ENCODE peak calls at places on chromosomes 11 and 22, in four cellular contexts. One of them, this sample, is unnamed. For H3K4me1, the result is how much of the 10 kb centered on the place peaks cover.

GRCh38 chr22:43955883-43956286 is 643 bp downstream of the SAMM50 start:
- DNase-seq in tibial nerve: no peak
- DNase-seq in stomach: no peak
- DNase-seq in IMR-90: no peak
- DNase-seq in this sample: no peak

GRCh38 chr22:43820671-43821305 is 8.7 kb upstream of the EFCAB6 start:
- DNase-seq in IMR-90: no peak
- DNase-seq in stomach: no peak
- DNase-seq in tibial nerve: no peak
- DNase-seq in this sample: no peak

GRCh38 chr11:82874646-82875523 is 25.3 kb downstream of the PRCP start:
- DNase-seq in IMR-90: no peak
- DNase-seq in stomach: no peak
- DNase-seq in tibial nerve: no peak
- DNase-seq in this sample: no peak

GRCh38 chr11:76707293-76707825 is 36.8 kb upstream of the LRRC32 start:
- DNase-seq in tibial nerve: no peak
- DNase-seq in stomach: no peak
- DNase-seq in IMR-90: no peak
- DNase-seq in this sample: no peak

GRCh38 chr22:31944700-31945477 is 554 bp downstream of the YWHAH start:
- DNase-seq in IMR-90: no peak
- DNase-seq in stomach: peak
- DNase-seq in tibial nerve: no peak
- DNase-seq in this sample: peak

GRCh38 chr22:19851291-19852176 is 3.1 kb downstream of the GNB1L start:
- DNase-seq in IMR-90: no peak
- DNase-seq in stomach: no peak
- DNase-seq in tibial nerve: no peak
- DNase-seq in this sample: peak

GRCh38 chr11:61756452-61757212 is 4.2 kb downstream of the MYRF start:
- DNase-seq in IMR-90: peak
- DNase-seq in tibial nerve: no peak
- DNase-seq in stomach: peak
- DNase-seq in this sample: no peak

GRCh38 chr11:70103256-70103975 is 25.3 kb downstream of the ANO1 start:
- DNase-seq in tibial nerve: no peak
- DNase-seq in stomach: no peak
- DNase-seq in IMR-90: no peak
- DNase-seq in this sample: peak

GRCh38 chr11:71304045-71304444 is 51.7 kb upstream of the SHANK2 start:
- DNase-seq in tibial nerve: no peak
- DNase-seq in stomach: no peak
- DNase-seq in IMR-90: no peak
- DNase-seq in this sample: no peak

GRCh38 chr11:75214411-75214821 is 26.2 kb upstream of the TPBGL start:
- DNase-seq in tibial nerve: peak
- DNase-seq in stomach: peak
- DNase-seq in IMR-90: peak
- DNase-seq in this sample: no peak

DNA sequence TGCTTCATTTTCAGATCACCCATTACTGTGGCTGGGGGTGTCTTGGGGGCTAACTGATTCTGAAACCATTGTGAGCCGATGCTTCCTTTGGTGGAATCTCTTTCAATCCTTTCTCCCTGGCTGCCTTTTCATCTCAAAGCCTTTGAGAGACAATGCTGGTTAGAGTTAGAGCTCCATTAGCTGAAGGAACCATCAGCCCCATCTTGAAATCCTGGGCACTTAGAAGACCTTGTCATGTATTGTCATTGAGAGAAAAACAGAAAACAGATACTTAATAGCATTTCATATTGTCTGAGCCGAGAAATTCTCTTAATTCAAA is 6.7 kb downstream of the TEAD1 start:
- DNase-seq in stomach: no peak
- DNase-seq in tibial nerve: no peak
- DNase-seq in IMR-90: no peak
- DNase-seq in this sample: no peak
- H3K4me1 ChIP-seq in stomach: half or more
- H3K4me1 ChIP-seq in tibial nerve: under half
- H3K4me1 ChIP-seq in IMR-90: under half
- H3K4me1 ChIP-seq in this sample: under half

GRCh38 chr11:125164091-125164421 is 495 bp upstream of the PKNOX2 start:
- DNase-seq in stomach: no peak
- DNase-seq in tibial nerve: no peak
- DNase-seq in IMR-90: no peak
- DNase-seq in this sample: no peak
- H3K27ac ChIP-seq in stomach: peak
- H3K27ac ChIP-seq in tibial nerve: peak
- H3K27ac ChIP-seq in IMR-90: peak
- H3K27ac ChIP-seq in this sample: peak

GRCh38 chr11:125168875-125169537 is 4.5 kb downstream of the PKNOX2 start:
- DNase-seq in IMR-90: peak
- DNase-seq in tibial nerve: no peak
- DNase-seq in stomach: no peak
- DNase-seq in this sample: no peak

GRCh38 chr11:125166347-125166841 is 1.8 kb downstream of the PKNOX2 start:
- DNase-seq in IMR-90: no peak
- DNase-seq in tibial nerve: no peak
- DNase-seq in stomach: no peak
- DNase-seq in this sample: no peak

GRCh38 chr11:125167954-125168821 is 3.6 kb downstream of the PKNOX2 start:
- DNase-seq in stomach: peak
- DNase-seq in tibial nerve: no peak
- DNase-seq in IMR-90: peak
- DNase-seq in this sample: no peak

GRCh38 chr11:125166903-125167291 is 2.3 kb downstream of the PKNOX2 start:
- DNase-seq in tibial nerve: no peak
- DNase-seq in IMR-90: no peak
- DNase-seq in stomach: no peak
- DNase-seq in this sample: no peak

GRCh38 chr11:125167292-125167953 is 2.9 kb downstream of the PKNOX2 start:
- DNase-seq in IMR-90: peak
- DNase-seq in tibial nerve: no peak
- DNase-seq in stomach: no peak
- DNase-seq in this sample: no peak
- H3K4me1 ChIP-seq in IMR-90: under half
- H3K4me1 ChIP-seq in tibial nerve: under half
- H3K4me1 ChIP-seq in stomach: half or more
- H3K4me1 ChIP-seq in this sample: under half

GRCh38 chr11:12148882-12149281 is 38.5 kb downstream of the MICAL2 start:
- DNase-seq in tibial nerve: no peak
- DNase-seq in stomach: no peak
- DNase-seq in IMR-90: no peak
- DNase-seq in this sample: no peak
- H3K27ac ChIP-seq in tibial nerve: no peak
- H3K27ac ChIP-seq in stomach: no peak
- H3K27ac ChIP-seq in IMR-90: no peak
- H3K27ac ChIP-seq in this sample: no peak

GRCh38 chr11:6614446-6614845 is 2.4 kb upstream of the TAF10 start:
- DNase-seq in tibial nerve: no peak
- DNase-seq in stomach: no peak
- DNase-seq in IMR-90: no peak
- DNase-seq in this sample: no peak

GRCh38 chr11:6613496-6613895 is 1.5 kb upstream of the TAF10 start:
- DNase-seq in IMR-90: no peak
- DNase-seq in tibial nerve: no peak
- DNase-seq in stomach: no peak
- DNase-seq in this sample: no peak

GRCh38 chr11:6616596-6617250 is 2.5 kb downstream of the TPP1 start:
- DNase-seq in tibial nerve: no peak
- DNase-seq in stomach: no peak
- DNase-seq in IMR-90: no peak
- DNase-seq in this sample: no peak

GRCh38 chr11:6615882-6616585 is 3.2 kb downstream of the TPP1 start:
- DNase-seq in IMR-90: peak
- DNase-seq in tibial nerve: no peak
- DNase-seq in stomach: no peak
- DNase-seq in this sample: no peak

GRCh38 chr11:6615046-6615445 is 3.0 kb upstream of the TAF10 start:
- DNase-seq in stomach: no peak
- DNase-seq in tibial nerve: no peak
- DNase-seq in IMR-90: no peak
- DNase-seq in this sample: no peak
- H3K4me1 ChIP-seq in stomach: half or more
- H3K4me1 ChIP-seq in tibial nerve: under half
- H3K4me1 ChIP-seq in IMR-90: under half
- H3K4me1 ChIP-seq in this sample: under half

DNA sequence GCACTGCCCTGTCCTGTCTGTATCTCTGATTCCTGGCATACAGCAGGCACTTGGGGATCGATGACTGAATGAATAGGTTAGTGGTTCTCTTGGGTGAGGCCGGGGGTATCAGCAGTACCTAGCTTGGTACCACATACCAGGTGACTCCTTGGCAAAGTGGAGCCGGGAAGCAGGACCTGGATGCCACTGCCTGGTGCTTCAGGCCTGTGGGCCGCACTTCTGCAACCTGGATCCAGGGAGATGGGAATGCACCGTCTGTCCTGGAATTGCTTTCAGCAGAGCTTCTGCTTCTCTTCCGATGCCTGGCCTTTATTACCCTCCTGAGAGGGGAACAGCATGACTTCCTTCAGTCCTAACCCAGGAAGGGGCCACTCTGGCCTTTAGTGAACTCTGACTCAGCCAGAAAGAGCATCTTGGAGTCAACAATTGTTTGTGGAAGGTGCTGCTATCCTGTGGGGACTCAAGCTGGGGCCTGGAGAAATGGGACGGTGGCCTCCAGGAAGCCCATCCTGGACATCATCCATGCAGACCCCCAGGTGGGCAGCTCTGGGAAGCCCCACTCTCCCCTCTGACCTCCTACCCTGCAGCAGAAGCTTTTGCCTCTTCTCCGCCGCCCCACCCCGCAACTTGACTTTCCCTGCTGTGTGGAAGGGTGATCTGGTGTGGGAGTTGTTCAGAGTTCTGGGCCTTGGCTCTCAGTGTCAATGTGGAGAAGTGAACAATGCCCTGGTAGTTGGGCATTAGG is 5.1 kb downstream of the CD82 start:
- DNase-seq in IMR-90: no peak
- DNase-seq in stomach: no peak
- DNase-seq in tibial nerve: no peak
- DNase-seq in this sample: peak
- H3K27ac ChIP-seq in IMR-90: peak
- H3K27ac ChIP-seq in stomach: peak
- H3K27ac ChIP-seq in tibial nerve: no peak
- H3K27ac ChIP-seq in this sample: no peak

DNA sequence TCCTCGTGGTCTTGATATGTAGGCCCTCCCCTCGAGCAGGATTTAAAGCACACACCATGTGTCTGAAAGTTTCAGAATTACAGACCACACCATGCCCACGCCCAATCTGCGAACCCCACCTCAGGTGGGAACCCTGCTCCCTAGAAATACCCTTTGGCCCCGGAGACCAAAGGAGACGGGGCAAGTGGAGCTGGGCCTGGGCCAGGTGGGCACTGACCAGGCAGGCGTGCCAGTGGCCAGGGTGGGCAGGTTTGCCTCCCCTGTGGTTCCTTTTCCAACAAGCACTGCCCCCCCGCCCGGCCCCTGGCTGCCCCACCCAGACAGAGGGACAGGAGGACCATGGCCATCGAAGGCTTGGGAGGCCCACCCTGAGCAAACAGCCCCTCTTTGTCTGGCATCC is 400.4 kb downstream of the TBC1D22A start:
- DNase-seq in IMR-90: no peak
- DNase-seq in tibial nerve: no peak
- DNase-seq in stomach: no peak
- DNase-seq in this sample: no peak
- H3K4me1 ChIP-seq in IMR-90: under half
- H3K4me1 ChIP-seq in tibial nerve: under half
- H3K4me1 ChIP-seq in stomach: under half
- H3K4me1 ChIP-seq in this sample: under half

DNA sequence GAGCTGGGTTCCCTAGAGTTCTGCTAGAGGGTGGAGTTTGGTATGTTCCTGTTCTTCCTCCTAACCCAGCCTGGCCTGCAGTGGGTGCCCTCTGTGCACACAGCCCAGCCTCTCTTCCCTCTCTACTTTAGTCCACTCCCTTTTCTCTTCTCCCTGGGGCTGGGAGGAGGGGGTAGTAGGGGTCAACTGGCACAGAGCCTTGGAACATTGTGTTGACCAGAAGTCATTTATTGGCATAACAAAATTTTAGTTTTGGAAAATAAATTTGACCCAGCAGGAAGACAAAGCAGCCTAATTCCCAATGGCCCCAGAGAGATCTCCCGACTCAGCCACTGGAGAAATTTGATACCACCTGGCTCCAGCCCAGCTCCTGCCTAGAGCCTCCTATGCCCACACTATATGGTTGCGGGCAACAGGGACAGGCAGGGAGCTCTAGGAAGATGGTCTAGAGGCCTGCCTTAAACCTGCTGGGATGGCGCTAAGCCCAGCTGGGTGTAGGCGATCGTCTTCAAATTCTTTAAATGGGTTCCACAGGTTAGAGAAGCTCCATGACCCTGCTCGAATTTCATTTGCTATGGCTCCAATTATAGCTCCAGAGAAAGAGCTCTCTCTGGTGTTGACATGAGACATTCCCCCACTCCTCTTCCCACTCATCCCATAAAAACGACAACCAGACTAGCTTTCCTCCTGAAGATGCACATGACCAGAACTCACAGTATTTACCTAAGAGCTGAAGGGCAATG is 9.9 kb downstream of the PCSK7 start:
- DNase-seq in stomach: peak
- DNase-seq in IMR-90: peak
- DNase-seq in tibial nerve: peak
- DNase-seq in this sample: no peak
- H3K27ac ChIP-seq in stomach: peak
- H3K27ac ChIP-seq in IMR-90: peak
- H3K27ac ChIP-seq in tibial nerve: peak
- H3K27ac ChIP-seq in this sample: peak

GRCh38 chr11:118883368-118884071 is at the start of gene CXCR5:
- DNase-seq in stomach: no peak
- DNase-seq in tibial nerve: no peak
- DNase-seq in IMR-90: peak
- DNase-seq in this sample: no peak
- H3K4me1 ChIP-seq in stomach: under half
- H3K4me1 ChIP-seq in tibial nerve: under half
- H3K4me1 ChIP-seq in IMR-90: under half
- H3K4me1 ChIP-seq in this sample: under half

This sample was measured in left lung.